ENCODE peak calls at places on chromosomes 16 and 17, in ten cellular contexts. X is memory B cell, T is T follicular helper cell, A is EH, P is WERI-Rb-1, Q is cardiac septum, L is fibroblast of mammary gland, U is HCT116, Z is lung, G is occipital lobe. D is an unnamed sample.

GRCh38 chr16:19269098-19269497 is 16.4 kb upstream of the CLEC19A start:
- DNase-seq in T (no peak), A (no peak), Z (no peak), G (no peak), U (no peak), Q (no peak), P (no peak), L (no peak), X (no peak), D (no peak)

GRCh38 chr16:87457051-87457611 is 35.7 kb downstream of the ZCCHC14 start:
- DNase-seq in A (peak), Q (peak), X (no peak), U (no peak), G (no peak), Z (no peak), P (no peak), T (no peak), L (peak), D (no peak)

GRCh38 chr16:17544785-17545184 is 74.0 kb upstream of the XYLT1 start:
- DNase-seq in P (peak), X (no peak), L (no peak), U (peak), Q (no peak), Z (no peak), G (no peak), A (no peak), T (no peak), D (no peak)

GRCh38 chr16:2981177-2981898 is 1.1 kb upstream of the PKMYT1 start:
- DNase-seq in A (no peak), Z (no peak), X (no peak), U (no peak), Q (no peak), L (no peak), G (no peak), T (no peak), P (peak), D (no peak)

GRCh38 chr17:48215583-48216139 is 108.1 kb downstream of the SNX11 start:
- DNase-seq in P (peak), L (peak), X (no peak), Z (no peak), G (no peak), U (peak), T (no peak), Q (no peak), A (peak), D (no peak)

GRCh38 chr16:60107467-60107866 is 1373.4 kb upstream of the GOT2 start:
- DNase-seq in Q (no peak), P (no peak), X (no peak), L (peak), U (no peak), A (peak), T (no peak), Z (no peak), G (no peak), D (no peak)

GRCh38 chr17:81246679-81247338 is 7.7 kb downstream of the NDUFAF8 start:
- DNase-seq in Z (no peak), P (no peak), X (no peak), U (no peak), G (no peak), Q (no peak), T (no peak), L (no peak), A (no peak), D (no peak)

GRCh38 chr16:69916445-69916844 is 34.7 kb upstream of the CLEC18A start:
- DNase-seq in T (no peak), L (no peak), U (no peak), G (no peak), P (no peak), Q (no peak), X (no peak), Z (no peak), A (no peak), D (no peak)

GRCh38 chr16:79707867-79708266 is 107.3 kb upstream of the MAF start:
- DNase-seq in L (peak), A (no peak), Z (peak), Q (peak), X (no peak), T (no peak), G (no peak), U (no peak), P (no peak), D (no peak)

GRCh38 chr16:22664561-22664997 is 149.4 kb upstream of the HS3ST2 start:
- DNase-seq in G (no peak), Z (no peak), P (no peak), U (no peak), Q (no peak), A (no peak), T (no peak), X (no peak), L (no peak), D (peak)

GRCh38 chr17:64707077-64707591 is 45.0 kb upstream of the SMURF2 start:
- DNase-seq in X (no peak), T (no peak), Q (peak), P (peak), G (no peak), L (peak), U (peak), A (peak), Z (peak), D (no peak)

GRCh38 chr16:68642436-68643064 is 2.6 kb upstream of the CDH3 start:
- DNase-seq in A (peak), X (no peak), P (no peak), Q (no peak), T (no peak), L (no peak), G (no peak), U (no peak), Z (peak), D (no peak)

GRCh38 chr16:65547799-65548446 is 426.1 kb upstream of the CDH11 start:
- DNase-seq in T (no peak), P (no peak), U (no peak), A (peak), Z (no peak), Q (no peak), L (peak), G (no peak), X (no peak), D (no peak)

GRCh38 chr17:39155654-39156053 is 4.2 kb upstream of the PLXDC1 start:
- DNase-seq in A (no peak), U (no peak), X (no peak), Z (no peak), G (no peak), P (no peak), L (no peak), T (no peak), Q (no peak), D (no peak)

GRCh38 chr17:19728114-19728495 is 11.7 kb upstream of the SLC47A2 start:
- DNase-seq in G (peak), A (peak), X (no peak), Q (peak), T (no peak), L (peak), Z (peak), U (no peak), P (no peak), D (no peak)

GRCh38 chr17:17641621-17642409 is 39.4 kb upstream of the RAI1 start:
- DNase-seq in U (peak), T (peak), G (peak), A (peak), Z (peak), P (peak), X (peak), Q (peak), L (peak), D (peak)

GRCh38 chr17:77958716-77959215 is 263 bp downstream of the TNRC6C start:
- DNase-seq in Z (no peak), P (no peak), A (no peak), L (no peak), Q (no peak), G (no peak), U (no peak), T (no peak), X (no peak), D (no peak)

GRCh38 chr16:80285089-80285488 is 255.7 kb upstream of the DYNLRB2 start:
- DNase-seq in X (no peak), G (no peak), Z (no peak), Q (no peak), A (peak), U (no peak), L (peak), T (no peak), P (no peak), D (no peak)

GRCh38 chr16:69476920-69477418 is 52.5 kb downstream of the CYB5B start:
- DNase-seq in U (peak), Z (no peak), X (no peak), G (no peak), P (no peak), L (peak), A (peak), Q (no peak), T (no peak), D (no peak)

GRCh38 chr16:85126731-85127662 is 14.7 kb upstream of the CIBAR2 start:
- DNase-seq in P (peak), T (no peak), L (peak), X (no peak), Z (no peak), A (peak), G (peak), Q (no peak), U (no peak), D (no peak)

GRCh38 chr17:76511562-76512365 is 10.5 kb upstream of the RHBDF2 start:
- DNase-seq in P (no peak), G (no peak), Q (peak), U (no peak), L (no peak), T (no peak), Z (no peak), A (no peak), X (no peak), D (no peak)

GRCh38 chr17:9079461-9080103 is 58.3 kb downstream of the NTN1 start:
- DNase-seq in P (no peak), X (no peak), L (no peak), T (no peak), G (no peak), A (no peak), Z (no peak), U (no peak), Q (no peak), D (no peak)

GRCh38 chr16:2229602-2230250 is 6.3 kb downstream of the E4F1 start:
- DNase-seq in T (no peak), A (no peak), L (no peak), G (no peak), U (no peak), Z (no peak), X (no peak), Q (no peak), P (no peak), D (no peak)

GRCh38 chr17:67980456-67980855 is 15.8 kb downstream of the C17orf58 start:
- DNase-seq in G (no peak), Z (no peak), L (no peak), X (no peak), A (no peak), T (no peak), P (peak), Q (no peak), U (no peak), D (no peak)

GRCh38 chr16:12459401-12459791 is 344.3 kb downstream of the CPPED1 start:
- DNase-seq in L (no peak), Z (peak), X (no peak), Q (peak), G (no peak), T (no peak), P (no peak), A (no peak), U (no peak), D (peak)

GRCh38 chr16:325375-326155 is 27.0 kb downstream of the AXIN1 start:
- DNase-seq in Q (no peak), X (no peak), P (no peak), G (no peak), L (no peak), Z (no peak), T (no peak), A (no peak), U (no peak), D (no peak)

GRCh38 chr16:89556750-89557149 is 3.7 kb upstream of the RPL13 start:
- DNase-seq in T (no peak), Z (no peak), P (no peak), U (no peak), Q (no peak), A (no peak), G (no peak), L (no peak), X (no peak), D (no peak)

GRCh38 chr16:87240211-87241134 is 76.7 kb downstream of the C16orf95 start:
- DNase-seq in L (peak), P (no peak), G (no peak), X (no peak), Z (no peak), A (peak), U (no peak), T (no peak), Q (no peak), D (no peak)

GRCh38 chr16:88759976-88760350 is 25.1 kb downstream of the PIEZO1 start:
- DNase-seq in X (no peak), Z (no peak), P (no peak), A (no peak), Q (no peak), G (no peak), T (no peak), U (no peak), L (no peak), D (no peak)

GRCh38 chr17:79107499-79108231 is 33.0 kb downstream of the ENGASE start:
- DNase-seq in G (no peak), T (no peak), U (no peak), A (no peak), L (no peak), X (no peak), Z (no peak), P (no peak), Q (no peak), D (no peak)

GRCh38 chr17:76446449-76447231 is 6.3 kb downstream of the UBE2O start:
- DNase-seq in P (no peak), Q (peak), T (no peak), L (peak), X (no peak), Z (peak), A (peak), U (peak), G (no peak), D (no peak)

GRCh38 chr17:46866747-46867146 is 15.4 kb downstream of the WNT9B start:
- DNase-seq in U (no peak), X (no peak), P (no peak), Z (no peak), A (no peak), L (no peak), T (no peak), Q (no peak), G (no peak), D (no peak)

GRCh38 chr17:48718162-48718780 is 4.0 kb downstream of the PRAC1 start:
- DNase-seq in X (no peak), G (no peak), Z (no peak), P (no peak), A (no peak), Q (peak), U (no peak), T (no peak), L (no peak), D (no peak)

GRCh38 chr17:9271989-9272388 is 250.7 kb downstream of the NTN1 start:
- DNase-seq in T (no peak), X (no peak), U (no peak), Z (no peak), L (no peak), A (no peak), P (peak), G (peak), Q (no peak), D (no peak)

GRCh38 chr16:83533193-83533592 is 274.6 kb upstream of the HSBP1 start:
- DNase-seq in T (no peak), L (peak), Q (no peak), A (peak), X (no peak), G (no peak), U (no peak), P (no peak), Z (no peak), D (no peak)

GRCh38 chr16:85136705-85137322 is 24.5 kb upstream of the CIBAR2 start:
- DNase-seq in Z (peak), X (no peak), P (no peak), T (no peak), Q (no peak), U (no peak), L (peak), G (no peak), A (no peak), D (no peak)

GRCh38 chr17:68886401-68886800 is 68.8 kb downstream of the ABCA8 start:
- DNase-seq in G (no peak), L (no peak), P (no peak), T (no peak), X (no peak), U (no peak), A (no peak), Q (no peak), Z (no peak), D (no peak)

GRCh38 chr17:50213026-50214015 is 11.9 kb upstream of the COL1A1 start:
- DNase-seq in P (peak), Q (no peak), L (peak), T (no peak), X (peak), Z (no peak), A (no peak), U (no peak), G (no peak), D (peak)